ENCODE peak calls at places on chromosomes 1 and 21, in seven cellular contexts. A is GM23338, N is Caco-2, F is right lobe of liver, T is iPS DF 6.9, O is kidney, X is lower lobe of right lung. B is an unnamed sample.

GRCh38 chr1:3598051-3598471 is 13.2 kb downstream of the MEGF6 start:
- DNase-seq in A (peak; percentile 34), N (no peak), O (no peak), X (peak; percentile 69), T (no peak), F (no peak), B (no peak)

GRCh38 chr1:29675481-29676263 is 439.4 kb downstream of the PTPRU start:
- DNase-seq in O (no peak), T (no peak), N (no peak), X (no peak), F (peak; percentile 37), A (no peak), B (no peak)

GRCh38 chr1:156432109-156433018 is 63.4 kb downstream of the RHBG start:
- DNase-seq in O (no peak), A (peak; percentile 89), F (no peak), X (no peak), T (no peak), N (no peak), B (no peak)

GRCh38 chr1:77514871-77515776 is 167.3 kb downstream of the ZZZ3 start:
- DNase-seq in A (peak; percentile 83), O (no peak), T (peak; percentile 61), N (peak; percentile 17), X (no peak), F (no peak), B (no peak)

GRCh38 chr21:28776251-28776650 is 216.4 kb downstream of the LTN1 start:
- DNase-seq in O (no peak), T (no peak), N (no peak), F (no peak), A (no peak), X (no peak), B (no peak)

GRCh38 chr1:31762726-31763670 is 1.1 kb downstream of the ADGRB2 start:
- DNase-seq in A (peak; percentile 92), T (no peak), O (peak; percentile 83), F (no peak), X (peak; percentile 72), N (peak; percentile 72), B (peak; percentile 77)

GRCh38 chr1:55213885-55214213 is 1.3 kb downstream of the USP24 start:
- DNase-seq in T (no peak), A (peak; percentile 28), O (no peak), X (no peak), F (no peak), N (no peak), B (no peak)

GRCh38 chr1:209674957-209675566 is at the start of gene G0S2:
- DNase-seq in T (no peak), F (peak; percentile 97), N (peak; percentile 83), X (peak; percentile 79), O (peak; percentile 90), A (peak; percentile 77), B (peak; percentile 16)

GRCh38 chr1:10555635-10556429 is 81.1 kb downstream of the PEX14 start:
- DNase-seq in A (peak; percentile 62), X (no peak), F (peak; percentile 78), N (peak; percentile 74), O (no peak), T (no peak), B (no peak)

GRCh38 chr1:206690516-206690915 is 5.8 kb downstream of the MAPKAPK2 start:
- DNase-seq in A (no peak), F (peak; percentile 88), N (no peak), O (no peak), T (no peak), X (no peak), B (no peak)

GRCh38 chr1:160414836-160415235 is 14.5 kb downstream of the VANGL2 start:
- DNase-seq in X (no peak), T (no peak), A (no peak), O (no peak), F (no peak), N (no peak), B (no peak)

GRCh38 chr21:41620982-41621381 is 113.0 kb upstream of the TMPRSS2 start:
- DNase-seq in O (no peak), A (no peak), T (no peak), N (no peak), F (no peak), X (no peak), B (no peak)

GRCh38 chr1:7831458-7831857 is 21.4 kb downstream of the UTS2 start:
- DNase-seq in A (no peak), T (no peak), O (no peak), F (no peak), X (no peak), N (no peak), B (no peak)

GRCh38 chr1:50975436-50975835 is 5.4 kb downstream of the CDKN2C start:
- DNase-seq in X (no peak), A (no peak), O (no peak), T (no peak), N (no peak), F (no peak), B (no peak)

GRCh38 chr1:31714442-31715096 is 10.8 kb upstream of the COL16A1 start:
- DNase-seq in O (peak; percentile 92), N (peak; percentile 17), F (no peak), A (peak; percentile 83), X (no peak), T (no peak), B (no peak)

GRCh38 chr1:60037061-60037460 is 36.5 kb downstream of the C1orf87 start:
- DNase-seq in N (no peak), T (no peak), O (no peak), X (no peak), A (no peak), F (no peak), B (no peak)

GRCh38 chr1:174938306-174939000 is 61.3 kb upstream of the CACYBP start:
- DNase-seq in T (no peak), O (no peak), F (no peak), X (no peak), A (no peak), N (no peak), B (no peak)

GRCh38 chr1:96723372-96723771 is 1.8 kb downstream of the PTBP2 start:
- DNase-seq in O (no peak), A (no peak), F (no peak), T (no peak), N (no peak), X (no peak), B (no peak)

GRCh38 chr1:25691211-25691610 is 74.6 kb downstream of the MAN1C1 start:
- DNase-seq in T (no peak), F (no peak), O (no peak), A (no peak), X (no peak), N (no peak), B (no peak)

GRCh38 chr1:228013322-228014234 is 6.8 kb downstream of the WNT3A start:
- DNase-seq in T (no peak), N (no peak), X (peak; percentile 60), A (no peak), O (peak; percentile 76), F (peak; percentile 42), B (no peak)

GRCh38 chr21:32914424-32915070 is 111.2 kb upstream of the OLIG2 start:
- DNase-seq in O (no peak), T (no peak), X (no peak), A (no peak), F (no peak), N (no peak), B (no peak)
- H3K4me3 ChIP-seq in O (no peak overlapping the region), T (no peak overlapping the region), X (no peak overlapping the region), A (no peak overlapping the region), F (no peak overlapping the region), N (no peak overlapping the region), B (no peak overlapping the region)

GRCh38 chr21:44593598-44594405 is 1.5 kb upstream of the KRTAP10-6 start:
- DNase-seq in O (no peak), T (no peak), X (no peak), F (peak; percentile 96), A (peak; percentile 42), N (no peak), B (no peak)

GRCh38 chr21:44592446-44593365 is at the start of gene KRTAP10-6:
- DNase-seq in N (no peak), O (no peak), T (no peak), F (no peak), X (no peak), A (peak; percentile 29), B (no peak)

GRCh38 chr21:44589586-44590305 is 2.6 kb downstream of the KRTAP10-6 start:
- DNase-seq in A (no peak), T (no peak), X (no peak), N (no peak), O (no peak), F (no peak), B (no peak)

GRCh38 chr21:44589094-44589493 is 3.2 kb downstream of the KRTAP10-6 start:
- DNase-seq in F (no peak), T (no peak), X (no peak), O (no peak), A (no peak), N (no peak), B (no peak)

DNA sequence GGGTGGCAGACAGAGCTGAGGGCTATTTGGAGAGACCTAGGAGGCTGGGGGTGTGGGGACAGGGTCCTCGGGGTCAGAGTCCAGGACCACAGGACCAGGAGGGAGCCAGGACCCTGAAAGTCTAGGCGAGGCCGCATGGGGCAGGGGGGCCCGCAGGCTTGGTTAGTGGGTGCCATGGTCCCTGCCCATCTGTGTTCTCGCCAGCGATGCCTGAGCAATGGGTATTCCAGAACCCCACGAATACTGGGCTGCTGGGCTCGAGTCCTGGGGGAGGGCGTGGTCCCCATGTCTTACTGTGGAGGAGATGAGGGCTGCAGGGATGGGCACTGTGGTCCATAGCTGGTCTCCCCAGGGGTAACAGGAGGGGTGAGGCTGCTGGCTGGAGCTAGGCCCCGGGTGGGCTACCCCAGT is 2.0 kb downstream of the KRTAP10-6 start:
- DNase-seq in F (no peak), A (no peak), N (no peak), X (no peak), O (no peak), T (no peak), B (no peak)
- H3K4me1 ChIP-seq in F (no peaks in the 10 kb centered on the region), A (peaks cover 13% of the 10 kb centered on the region), N (no peaks in the 10 kb centered on the region), X (no peaks in the 10 kb centered on the region), O (no peaks in the 10 kb centered on the region), T (peaks cover 7% of the 10 kb centered on the region), B (no peaks in the 10 kb centered on the region)

DNA sequence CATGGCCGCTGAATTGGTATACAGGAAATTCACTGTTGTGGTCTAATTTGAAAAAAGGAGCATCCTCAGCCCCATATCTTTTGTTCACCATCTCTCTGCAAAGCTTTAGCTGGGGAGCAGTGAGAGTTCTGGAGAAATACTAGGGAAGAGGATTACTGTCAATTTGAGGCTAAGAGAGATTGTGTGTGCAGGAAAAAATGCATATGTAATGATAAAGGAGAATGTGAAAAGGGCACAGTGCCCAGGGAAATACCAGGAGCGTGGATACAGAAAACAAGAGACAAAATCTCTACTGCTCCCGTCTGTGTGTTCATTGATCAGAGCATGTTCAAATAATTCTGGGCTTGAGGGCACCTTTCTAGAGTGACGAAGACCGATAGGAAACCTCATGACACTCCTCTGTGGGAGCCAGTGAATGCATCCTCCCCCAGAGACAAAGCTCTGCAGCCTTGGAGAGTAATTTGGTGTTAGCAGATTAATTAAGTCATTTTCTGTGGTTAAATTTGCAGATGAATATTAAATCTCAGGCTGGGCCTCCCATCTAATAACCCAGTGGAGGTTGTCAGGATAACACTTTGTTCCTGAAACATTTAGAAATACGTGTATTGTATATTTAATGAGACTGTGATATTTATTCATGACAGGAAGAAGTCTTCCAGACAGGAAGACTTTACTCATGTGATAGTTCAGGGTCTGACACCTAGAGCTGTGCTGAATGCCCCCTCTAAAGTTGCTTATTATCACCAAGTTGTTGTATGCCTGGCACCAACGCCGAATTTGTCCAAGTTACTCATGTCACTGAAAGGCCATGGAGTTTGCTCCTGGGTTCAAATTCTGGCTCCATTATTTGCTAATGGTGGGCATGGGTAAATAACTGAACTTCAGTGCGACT is 287.3 kb upstream of the SGIP1 start:
- DNase-seq in A (no peak), X (no peak), O (no peak), N (no peak), T (no peak), F (no peak), B (no peak)
- H3K4me3 ChIP-seq in A (no peak overlapping the region), X (no peak overlapping the region), O (no peak overlapping the region), N (no peak overlapping the region), T (no peak overlapping the region), F (no peak overlapping the region), B (no peak overlapping the region)

GRCh38 chr1:101239095-101240040 is 2.5 kb downstream of the S1PR1 start:
- DNase-seq in A (no peak), O (peak; percentile 65), N (no peak), F (no peak), T (no peak), X (no peak), B (peak; percentile 68)
- H3K4me1 ChIP-seq in A (peaks cover 20% of the 10 kb centered on the region), O (no peaks in the 10 kb centered on the region), N (peaks cover 5% of the 10 kb centered on the region), F (no peaks in the 10 kb centered on the region), T (peaks cover 1% of the 10 kb centered on the region), X (peaks cover 8% of the 10 kb centered on the region), B (peaks cover 66% of the 10 kb centered on the region)

B was measured in CD8-positive, alpha-beta T cell.